ENCODE peak calls at places on chromosome 15, in ten cellular contexts. One of them, this sample, is unnamed.

GRCh38 chr15:61339526-61339925 is 110.4 kb upstream of the RORA start:
- DNase-seq in effector CD4-positive, alpha-beta T cell: no peak
- DNase-seq in iris pigment epithelial cell: no peak
- DNase-seq in CD4-positive, alpha-beta T cell: no peak
- DNase-seq in AG20443: no peak
- DNase-seq in stimulated activated CD8-positive, alpha-beta memory T cell treated with anti-CD3 and anti-CD28 coated beads, Interleukin-15, amount 100 ng/mL, for 1 hour: no peak
- DNase-seq in ELR: no peak
- DNase-seq in activated T-cell treated with anti-CD3 and anti-CD28 coated beads, Interleukin-2, amount 50 U/mL, for 72 hours: no peak
- DNase-seq in left cardiac atrium: no peak
- DNase-seq in activated T-helper 1 cell treated with Interleukin-2 at 50 U/mL for 16 hours: no peak
- DNase-seq in this sample: no peak

GRCh38 chr15:24898715-24899278 is 56.0 kb upstream of the SNRPN start:
- DNase-seq in effector CD4-positive, alpha-beta T cell: no peak
- DNase-seq in iris pigment epithelial cell: no peak
- DNase-seq in CD4-positive, alpha-beta T cell: no peak
- DNase-seq in AG20443: no peak
- DNase-seq in stimulated activated CD8-positive, alpha-beta memory T cell treated with anti-CD3 and anti-CD28 coated beads, Interleukin-15, amount 100 ng/mL, for 1 hour: no peak
- DNase-seq in ELR: no peak
- DNase-seq in activated T-cell treated with anti-CD3 and anti-CD28 coated beads, Interleukin-2, amount 50 U/mL, for 72 hours: no peak
- DNase-seq in left cardiac atrium: no peak
- DNase-seq in activated T-helper 1 cell treated with Interleukin-2 at 50 U/mL for 16 hours: no peak
- DNase-seq in this sample: no peak

GRCh38 chr15:28888900-28889299 is 3.1 kb downstream of the APBA2 start:
- DNase-seq in effector CD4-positive, alpha-beta T cell: no peak
- DNase-seq in iris pigment epithelial cell: no peak
- DNase-seq in CD4-positive, alpha-beta T cell: no peak
- DNase-seq in AG20443: no peak
- DNase-seq in stimulated activated CD8-positive, alpha-beta memory T cell treated with anti-CD3 and anti-CD28 coated beads, Interleukin-15, amount 100 ng/mL, for 1 hour: no peak
- DNase-seq in ELR: no peak
- DNase-seq in activated T-cell treated with anti-CD3 and anti-CD28 coated beads, Interleukin-2, amount 50 U/mL, for 72 hours: no peak
- DNase-seq in left cardiac atrium: no peak
- DNase-seq in activated T-helper 1 cell treated with Interleukin-2 at 50 U/mL for 16 hours: no peak
- DNase-seq in this sample: no peak

GRCh38 chr15:58506787-58507671 is 75.2 kb downstream of the LIPC start:
- DNase-seq in effector CD4-positive, alpha-beta T cell: no peak
- DNase-seq in iris pigment epithelial cell: no peak
- DNase-seq in CD4-positive, alpha-beta T cell: no peak
- DNase-seq in AG20443: no peak
- DNase-seq in stimulated activated CD8-positive, alpha-beta memory T cell treated with anti-CD3 and anti-CD28 coated beads, Interleukin-15, amount 100 ng/mL, for 1 hour: no peak
- DNase-seq in ELR: no peak
- DNase-seq in activated T-cell treated with anti-CD3 and anti-CD28 coated beads, Interleukin-2, amount 50 U/mL, for 72 hours: no peak
- DNase-seq in left cardiac atrium: no peak
- DNase-seq in activated T-helper 1 cell treated with Interleukin-2 at 50 U/mL for 16 hours: no peak
- DNase-seq in this sample: no peak

GRCh38 chr15:96058103-96058851 is 272.2 kb upstream of the NR2F2 start:
- DNase-seq in effector CD4-positive, alpha-beta T cell: no peak
- DNase-seq in iris pigment epithelial cell: peak
- DNase-seq in CD4-positive, alpha-beta T cell: no peak
- DNase-seq in AG20443: no peak
- DNase-seq in stimulated activated CD8-positive, alpha-beta memory T cell treated with anti-CD3 and anti-CD28 coated beads, Interleukin-15, amount 100 ng/mL, for 1 hour: no peak
- DNase-seq in ELR: no peak
- DNase-seq in activated T-cell treated with anti-CD3 and anti-CD28 coated beads, Interleukin-2, amount 50 U/mL, for 72 hours: no peak
- DNase-seq in left cardiac atrium: no peak
- DNase-seq in activated T-helper 1 cell treated with Interleukin-2 at 50 U/mL for 16 hours: no peak
- DNase-seq in this sample: no peak

GRCh38 chr15:31434418-31435255 is 108.0 kb downstream of the KLF13 start:
- DNase-seq in effector CD4-positive, alpha-beta T cell: peak
- DNase-seq in iris pigment epithelial cell: peak
- DNase-seq in CD4-positive, alpha-beta T cell: peak
- DNase-seq in AG20443: peak
- DNase-seq in stimulated activated CD8-positive, alpha-beta memory T cell treated with anti-CD3 and anti-CD28 coated beads, Interleukin-15, amount 100 ng/mL, for 1 hour: peak
- DNase-seq in ELR: peak
- DNase-seq in activated T-cell treated with anti-CD3 and anti-CD28 coated beads, Interleukin-2, amount 50 U/mL, for 72 hours: peak
- DNase-seq in left cardiac atrium: peak
- DNase-seq in activated T-helper 1 cell treated with Interleukin-2 at 50 U/mL for 16 hours: peak
- DNase-seq in this sample: peak

GRCh38 chr15:72961326-72961725 is 90.9 kb upstream of the NEO1 start:
- DNase-seq in effector CD4-positive, alpha-beta T cell: no peak
- DNase-seq in iris pigment epithelial cell: no peak
- DNase-seq in CD4-positive, alpha-beta T cell: no peak
- DNase-seq in AG20443: no peak
- DNase-seq in stimulated activated CD8-positive, alpha-beta memory T cell treated with anti-CD3 and anti-CD28 coated beads, Interleukin-15, amount 100 ng/mL, for 1 hour: no peak
- DNase-seq in ELR: no peak
- DNase-seq in activated T-cell treated with anti-CD3 and anti-CD28 coated beads, Interleukin-2, amount 50 U/mL, for 72 hours: no peak
- DNase-seq in left cardiac atrium: no peak
- DNase-seq in activated T-helper 1 cell treated with Interleukin-2 at 50 U/mL for 16 hours: no peak
- DNase-seq in this sample: no peak

GRCh38 chr15:50051811-50052419 is 67.1 kb downstream of the ATP8B4 start:
- DNase-seq in effector CD4-positive, alpha-beta T cell: no peak
- DNase-seq in iris pigment epithelial cell: peak
- DNase-seq in CD4-positive, alpha-beta T cell: no peak
- DNase-seq in AG20443: peak
- DNase-seq in stimulated activated CD8-positive, alpha-beta memory T cell treated with anti-CD3 and anti-CD28 coated beads, Interleukin-15, amount 100 ng/mL, for 1 hour: no peak
- DNase-seq in ELR: peak
- DNase-seq in activated T-cell treated with anti-CD3 and anti-CD28 coated beads, Interleukin-2, amount 50 U/mL, for 72 hours: peak
- DNase-seq in left cardiac atrium: peak
- DNase-seq in activated T-helper 1 cell treated with Interleukin-2 at 50 U/mL for 16 hours: no peak
- DNase-seq in this sample: peak

GRCh38 chr15:82712036-82712435 is 2.4 kb upstream of the AP3B2 start:
- DNase-seq in effector CD4-positive, alpha-beta T cell: no peak
- DNase-seq in iris pigment epithelial cell: no peak
- DNase-seq in CD4-positive, alpha-beta T cell: no peak
- DNase-seq in AG20443: no peak
- DNase-seq in stimulated activated CD8-positive, alpha-beta memory T cell treated with anti-CD3 and anti-CD28 coated beads, Interleukin-15, amount 100 ng/mL, for 1 hour: no peak
- DNase-seq in ELR: no peak
- DNase-seq in activated T-cell treated with anti-CD3 and anti-CD28 coated beads, Interleukin-2, amount 50 U/mL, for 72 hours: no peak
- DNase-seq in left cardiac atrium: no peak
- DNase-seq in activated T-helper 1 cell treated with Interleukin-2 at 50 U/mL for 16 hours: no peak
- DNase-seq in this sample: no peak

GRCh38 chr15:78177447-78177873 is 28.3 kb downstream of the IDH3A start:
- DNase-seq in effector CD4-positive, alpha-beta T cell: no peak
- DNase-seq in iris pigment epithelial cell: peak
- DNase-seq in CD4-positive, alpha-beta T cell: peak
- DNase-seq in AG20443: peak
- DNase-seq in stimulated activated CD8-positive, alpha-beta memory T cell treated with anti-CD3 and anti-CD28 coated beads, Interleukin-15, amount 100 ng/mL, for 1 hour: no peak
- DNase-seq in ELR: peak
- DNase-seq in activated T-cell treated with anti-CD3 and anti-CD28 coated beads, Interleukin-2, amount 50 U/mL, for 72 hours: peak
- DNase-seq in left cardiac atrium: no peak
- DNase-seq in activated T-helper 1 cell treated with Interleukin-2 at 50 U/mL for 16 hours: no peak
- DNase-seq in this sample: peak

GRCh38 chr15:81531141-81531592 is 157.2 kb upstream of the TMC3 start:
- DNase-seq in effector CD4-positive, alpha-beta T cell: no peak
- DNase-seq in iris pigment epithelial cell: peak
- DNase-seq in CD4-positive, alpha-beta T cell: no peak
- DNase-seq in AG20443: no peak
- DNase-seq in stimulated activated CD8-positive, alpha-beta memory T cell treated with anti-CD3 and anti-CD28 coated beads, Interleukin-15, amount 100 ng/mL, for 1 hour: no peak
- DNase-seq in ELR: peak
- DNase-seq in activated T-cell treated with anti-CD3 and anti-CD28 coated beads, Interleukin-2, amount 50 U/mL, for 72 hours: no peak
- DNase-seq in left cardiac atrium: peak
- DNase-seq in activated T-helper 1 cell treated with Interleukin-2 at 50 U/mL for 16 hours: no peak
- DNase-seq in this sample: peak

GRCh38 chr15:24772709-24773373 is 97.3 kb downstream of the NPAP1 start:
- DNase-seq in effector CD4-positive, alpha-beta T cell: peak
- DNase-seq in iris pigment epithelial cell: peak
- DNase-seq in CD4-positive, alpha-beta T cell: peak
- DNase-seq in AG20443: peak
- DNase-seq in stimulated activated CD8-positive, alpha-beta memory T cell treated with anti-CD3 and anti-CD28 coated beads, Interleukin-15, amount 100 ng/mL, for 1 hour: peak
- DNase-seq in ELR: no peak
- DNase-seq in activated T-cell treated with anti-CD3 and anti-CD28 coated beads, Interleukin-2, amount 50 U/mL, for 72 hours: peak
- DNase-seq in left cardiac atrium: peak
- DNase-seq in activated T-helper 1 cell treated with Interleukin-2 at 50 U/mL for 16 hours: peak
- DNase-seq in this sample: peak

GRCh38 chr15:71096676-71097075 is 18.6 kb upstream of the THSD4 start:
- DNase-seq in effector CD4-positive, alpha-beta T cell: no peak
- DNase-seq in iris pigment epithelial cell: peak
- DNase-seq in CD4-positive, alpha-beta T cell: no peak
- DNase-seq in AG20443: no peak
- DNase-seq in stimulated activated CD8-positive, alpha-beta memory T cell treated with anti-CD3 and anti-CD28 coated beads, Interleukin-15, amount 100 ng/mL, for 1 hour: no peak
- DNase-seq in ELR: peak
- DNase-seq in activated T-cell treated with anti-CD3 and anti-CD28 coated beads, Interleukin-2, amount 50 U/mL, for 72 hours: no peak
- DNase-seq in left cardiac atrium: no peak
- DNase-seq in activated T-helper 1 cell treated with Interleukin-2 at 50 U/mL for 16 hours: no peak
- DNase-seq in this sample: no peak

GRCh38 chr15:51737538-51738305 is at the start of gene LYSMD2:
- DNase-seq in effector CD4-positive, alpha-beta T cell: peak
- DNase-seq in iris pigment epithelial cell: peak
- DNase-seq in CD4-positive, alpha-beta T cell: peak
- DNase-seq in AG20443: peak
- DNase-seq in stimulated activated CD8-positive, alpha-beta memory T cell treated with anti-CD3 and anti-CD28 coated beads, Interleukin-15, amount 100 ng/mL, for 1 hour: peak
- DNase-seq in ELR: peak
- DNase-seq in activated T-cell treated with anti-CD3 and anti-CD28 coated beads, Interleukin-2, amount 50 U/mL, for 72 hours: peak
- DNase-seq in left cardiac atrium: peak
- DNase-seq in activated T-helper 1 cell treated with Interleukin-2 at 50 U/mL for 16 hours: peak
- DNase-seq in this sample: peak

GRCh38 chr15:74655424-74655823 is 39.8 kb downstream of the CLK3 start:
- DNase-seq in effector CD4-positive, alpha-beta T cell: no peak
- DNase-seq in iris pigment epithelial cell: no peak
- DNase-seq in CD4-positive, alpha-beta T cell: no peak
- DNase-seq in AG20443: no peak
- DNase-seq in stimulated activated CD8-positive, alpha-beta memory T cell treated with anti-CD3 and anti-CD28 coated beads, Interleukin-15, amount 100 ng/mL, for 1 hour: no peak
- DNase-seq in ELR: no peak
- DNase-seq in activated T-cell treated with anti-CD3 and anti-CD28 coated beads, Interleukin-2, amount 50 U/mL, for 72 hours: peak
- DNase-seq in left cardiac atrium: no peak
- DNase-seq in activated T-helper 1 cell treated with Interleukin-2 at 50 U/mL for 16 hours: no peak
- DNase-seq in this sample: no peak

GRCh38 chr15:70062321-70062956 is 35.3 kb downstream of the TLE3 start:
- DNase-seq in effector CD4-positive, alpha-beta T cell: no peak
- DNase-seq in iris pigment epithelial cell: peak
- DNase-seq in CD4-positive, alpha-beta T cell: no peak
- DNase-seq in AG20443: peak
- DNase-seq in stimulated activated CD8-positive, alpha-beta memory T cell treated with anti-CD3 and anti-CD28 coated beads, Interleukin-15, amount 100 ng/mL, for 1 hour: no peak
- DNase-seq in ELR: peak
- DNase-seq in activated T-cell treated with anti-CD3 and anti-CD28 coated beads, Interleukin-2, amount 50 U/mL, for 72 hours: no peak
- DNase-seq in left cardiac atrium: peak
- DNase-seq in activated T-helper 1 cell treated with Interleukin-2 at 50 U/mL for 16 hours: no peak
- DNase-seq in this sample: peak